ENCODE peak calls at places on chromosomes 2 and 18, in six cellular contexts. One of them, this sample, is unnamed.

GRCh38 chr2:109143214-109144187 is 14.5 kb downstream of the SH3RF3 start:
- DNase-seq in heart right ventricle: no peak
- DNase-seq in endodermal cell: no peak
- DNase-seq in HL-60: no peak
- DNase-seq in fibroblast of lung: no peak
- DNase-seq in brain microvascular endothelial cell: no peak
- DNase-seq in this sample: no peak

GRCh38 chr2:205716126-205716525 is 33.8 kb downstream of the NRP2 start:
- DNase-seq in heart right ventricle: no peak
- DNase-seq in endodermal cell: peak; percentile 87
- DNase-seq in HL-60: no peak
- DNase-seq in fibroblast of lung: no peak
- DNase-seq in brain microvascular endothelial cell: no peak
- DNase-seq in this sample: no peak

GRCh38 chr2:240479111-240479501 is 43.6 kb downstream of the GPC1 start:
- DNase-seq in heart right ventricle: no peak
- DNase-seq in endodermal cell: peak; percentile 29
- DNase-seq in HL-60: no peak
- DNase-seq in fibroblast of lung: no peak
- DNase-seq in brain microvascular endothelial cell: no peak
- DNase-seq in this sample: no peak

GRCh38 chr18:63676526-63676925 is 14.8 kb upstream of the SERPINB3 start:
- DNase-seq in heart right ventricle: no peak
- DNase-seq in endodermal cell: peak; percentile 79
- DNase-seq in HL-60: no peak
- DNase-seq in fibroblast of lung: no peak
- DNase-seq in brain microvascular endothelial cell: no peak
- DNase-seq in this sample: no peak

GRCh38 chr2:200471324-200471848 is 38.5 kb downstream of the KCTD18 start:
- DNase-seq in heart right ventricle: no peak
- DNase-seq in endodermal cell: no peak
- DNase-seq in HL-60: no peak
- DNase-seq in fibroblast of lung: peak; percentile 42
- DNase-seq in brain microvascular endothelial cell: no peak
- DNase-seq in this sample: no peak

GRCh38 chr2:174328309-174329156 is 6.2 kb upstream of the SP9 start:
- DNase-seq in heart right ventricle: no peak
- DNase-seq in endodermal cell: peak; percentile 71
- DNase-seq in HL-60: no peak
- DNase-seq in fibroblast of lung: no peak
- DNase-seq in brain microvascular endothelial cell: no peak
- DNase-seq in this sample: no peak

GRCh38 chr2:187198136-187198535 is 249.9 kb downstream of the CALCRL start:
- DNase-seq in heart right ventricle: no peak
- DNase-seq in endodermal cell: no peak
- DNase-seq in HL-60: no peak
- DNase-seq in fibroblast of lung: no peak
- DNase-seq in brain microvascular endothelial cell: no peak
- DNase-seq in this sample: no peak

GRCh38 chr2:156342252-156343095 is 10.0 kb upstream of the NR4A2 start:
- DNase-seq in heart right ventricle: peak; percentile 96
- DNase-seq in endodermal cell: peak; percentile 94
- DNase-seq in HL-60: no peak
- DNase-seq in fibroblast of lung: peak; percentile 96
- DNase-seq in brain microvascular endothelial cell: peak; percentile 87
- DNase-seq in this sample: peak; percentile 83

GRCh38 chr2:239140346-239141020 is 260.3 kb downstream of the HDAC4 start:
- DNase-seq in heart right ventricle: no peak
- DNase-seq in endodermal cell: no peak
- DNase-seq in HL-60: no peak
- DNase-seq in fibroblast of lung: no peak
- DNase-seq in brain microvascular endothelial cell: no peak
- DNase-seq in this sample: no peak

GRCh38 chr2:56357655-56358295 is 174.0 kb downstream of the CCDC85A start:
- DNase-seq in heart right ventricle: no peak
- DNase-seq in endodermal cell: no peak
- DNase-seq in HL-60: no peak
- DNase-seq in fibroblast of lung: no peak
- DNase-seq in brain microvascular endothelial cell: no peak
- DNase-seq in this sample: no peak

GRCh38 chr2:239930871-239931771 is 94.0 kb downstream of the NDUFA10 start:
- DNase-seq in heart right ventricle: no peak
- DNase-seq in endodermal cell: peak; percentile 29
- DNase-seq in HL-60: no peak
- DNase-seq in fibroblast of lung: no peak
- DNase-seq in brain microvascular endothelial cell: no peak
- DNase-seq in this sample: no peak

GRCh38 chr18:5673576-5673975 is 129.8 kb upstream of the EPB41L3 start:
- DNase-seq in heart right ventricle: no peak
- DNase-seq in endodermal cell: no peak
- DNase-seq in HL-60: no peak
- DNase-seq in fibroblast of lung: no peak
- DNase-seq in brain microvascular endothelial cell: no peak
- DNase-seq in this sample: no peak

GRCh38 chr18:9015689-9016088 is 86.8 kb upstream of the NDUFV2 start:
- DNase-seq in heart right ventricle: no peak
- DNase-seq in endodermal cell: no peak
- DNase-seq in HL-60: no peak
- DNase-seq in fibroblast of lung: no peak
- DNase-seq in brain microvascular endothelial cell: no peak
- DNase-seq in this sample: no peak

GRCh38 chr2:204635478-204635877 is 90.2 kb downstream of the PARD3B start:
- DNase-seq in heart right ventricle: no peak
- DNase-seq in endodermal cell: no peak
- DNase-seq in HL-60: no peak
- DNase-seq in fibroblast of lung: no peak
- DNase-seq in brain microvascular endothelial cell: no peak
- DNase-seq in this sample: no peak

GRCh38 chr2:75522543-75523312 is 38.0 kb downstream of the EVA1A start:
- DNase-seq in heart right ventricle: no peak
- DNase-seq in endodermal cell: no peak
- DNase-seq in HL-60: no peak
- DNase-seq in fibroblast of lung: no peak
- DNase-seq in brain microvascular endothelial cell: no peak
- DNase-seq in this sample: no peak

GRCh38 chr2:210604666-210605065 is 48.3 kb downstream of the CPS1 start:
- DNase-seq in heart right ventricle: no peak
- DNase-seq in endodermal cell: no peak
- DNase-seq in HL-60: no peak
- DNase-seq in fibroblast of lung: no peak
- DNase-seq in brain microvascular endothelial cell: no peak
- DNase-seq in this sample: no peak

DNA sequence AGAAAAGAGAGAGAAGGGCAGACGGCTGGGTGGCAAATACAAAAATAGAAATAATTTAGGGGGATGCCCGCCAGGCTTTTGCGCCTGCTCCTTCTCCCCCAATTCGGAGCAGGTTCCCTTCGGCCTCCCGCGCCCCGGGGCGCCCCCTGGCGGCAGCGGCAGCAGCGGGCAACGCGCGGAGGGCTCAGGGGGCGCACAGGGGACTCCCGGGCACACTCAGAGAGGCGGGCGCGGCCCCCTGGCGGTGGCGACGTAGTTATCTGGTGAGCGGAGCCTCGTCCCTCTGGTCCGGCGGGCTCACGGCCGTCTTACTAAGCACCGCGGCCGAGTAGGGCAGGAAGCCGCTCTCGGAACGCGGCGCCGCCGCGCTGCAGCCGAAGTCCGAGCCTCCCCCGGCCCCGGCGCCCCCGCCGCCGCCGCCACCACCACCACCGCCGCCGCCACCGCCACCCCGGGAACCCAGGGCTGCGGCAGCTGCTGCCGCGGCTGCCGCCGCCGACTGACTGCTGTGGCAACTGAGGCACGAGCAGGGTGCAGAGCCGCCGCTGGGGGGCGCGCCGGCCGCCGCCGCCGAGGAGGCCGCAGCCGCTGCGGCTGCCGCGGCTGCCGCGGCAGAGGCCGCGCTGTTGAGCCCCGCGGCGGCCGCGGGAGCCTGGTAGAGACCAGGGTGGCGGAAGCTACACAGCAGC is 3.8 kb downstream of the EVX2 start:
- DNase-seq in heart right ventricle: peak; percentile 47
- DNase-seq in endodermal cell: peak; percentile 95
- DNase-seq in HL-60: no peak
- DNase-seq in fibroblast of lung: no peak
- DNase-seq in brain microvascular endothelial cell: no peak
- DNase-seq in this sample: no peak
- TF ChIP-seq CTCF in heart right ventricle: peak; percentile 75
- TF ChIP-seq CTCF in endodermal cell: peak; percentile 99
- TF ChIP-seq CTCF in HL-60: peak; percentile 63
- TF ChIP-seq CTCF in fibroblast of lung: peak; percentile 56
- TF ChIP-seq CTCF in brain microvascular endothelial cell: peak; percentile 55
- TF ChIP-seq CTCF in this sample: peak; percentile 66

GRCh38 chr18:79681484-79682387 is 2.1 kb downstream of the CTDP1 start:
- DNase-seq in heart right ventricle: no peak
- DNase-seq in endodermal cell: peak; percentile 33
- DNase-seq in HL-60: peak; percentile 87
- DNase-seq in fibroblast of lung: no peak
- DNase-seq in brain microvascular endothelial cell: no peak
- DNase-seq in this sample: no peak
- H3K4me3 ChIP-seq in heart right ventricle: no peak overlapping the region
- H3K4me3 ChIP-seq in endodermal cell: peak overlapping the region; percentile 96
- H3K4me3 ChIP-seq in HL-60: peak overlapping the region; percentile 86
- H3K4me3 ChIP-seq in fibroblast of lung: no peak overlapping the region
- H3K4me3 ChIP-seq in brain microvascular endothelial cell: no peak overlapping the region
- H3K4me3 ChIP-seq in this sample: no peak overlapping the region

GRCh38 chr2:119289093-119289492 is 65.5 kb downstream of the STEAP3 start:
- DNase-seq in heart right ventricle: no peak
- DNase-seq in endodermal cell: no peak
- DNase-seq in HL-60: no peak
- DNase-seq in fibroblast of lung: peak; percentile 68
- DNase-seq in brain microvascular endothelial cell: no peak
- DNase-seq in this sample: no peak

GRCh38 chr2:119288576-119288975 is 64.9 kb downstream of the STEAP3 start:
- DNase-seq in heart right ventricle: no peak
- DNase-seq in endodermal cell: no peak
- DNase-seq in HL-60: no peak
- DNase-seq in fibroblast of lung: no peak
- DNase-seq in brain microvascular endothelial cell: no peak
- DNase-seq in this sample: no peak

GRCh38 chr2:119289642-119290041 is 66.0 kb downstream of the STEAP3 start:
- DNase-seq in heart right ventricle: no peak
- DNase-seq in endodermal cell: no peak
- DNase-seq in HL-60: no peak
- DNase-seq in fibroblast of lung: no peak
- DNase-seq in brain microvascular endothelial cell: no peak
- DNase-seq in this sample: no peak

GRCh38 chr2:119283873-119284331 is 60.3 kb downstream of the STEAP3 start:
- DNase-seq in heart right ventricle: peak; percentile 46
- DNase-seq in endodermal cell: peak; percentile 31
- DNase-seq in HL-60: peak; percentile 50
- DNase-seq in fibroblast of lung: peak; percentile 65
- DNase-seq in brain microvascular endothelial cell: peak; percentile 45
- DNase-seq in this sample: peak; percentile 65

DNA sequence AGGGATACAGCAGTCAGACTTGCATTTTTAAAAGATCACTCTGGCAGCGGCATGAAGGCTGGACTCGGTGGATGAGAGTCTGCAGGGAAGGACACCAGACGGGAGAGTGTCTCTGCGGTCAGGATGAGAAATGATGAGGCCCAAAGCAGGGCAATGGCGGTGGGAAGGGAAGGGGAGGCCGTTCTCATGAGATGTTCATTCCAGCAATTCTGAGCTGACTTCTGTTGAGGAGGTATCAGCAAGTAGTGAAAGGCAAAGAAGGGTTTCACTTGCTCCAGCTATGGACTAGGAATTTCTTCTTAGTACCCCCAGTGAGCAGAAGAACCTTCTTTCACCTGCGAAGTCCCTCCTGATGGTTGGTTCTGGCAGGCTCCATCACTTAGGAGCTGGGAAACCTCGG is 63.0 kb downstream of the STEAP3 start:
- DNase-seq in heart right ventricle: no peak
- DNase-seq in endodermal cell: no peak
- DNase-seq in HL-60: no peak
- DNase-seq in fibroblast of lung: no peak
- DNase-seq in brain microvascular endothelial cell: no peak
- DNase-seq in this sample: no peak
- TF ChIP-seq CTCF in heart right ventricle: no peak
- TF ChIP-seq CTCF in endodermal cell: no peak
- TF ChIP-seq CTCF in HL-60: no peak
- TF ChIP-seq CTCF in fibroblast of lung: no peak
- TF ChIP-seq CTCF in brain microvascular endothelial cell: no peak
- TF ChIP-seq CTCF in this sample: no peak

GRCh38 chr2:207673431-207673830 is 38.0 kb upstream of the CCNYL1 start:
- DNase-seq in heart right ventricle: no peak
- DNase-seq in endodermal cell: no peak
- DNase-seq in HL-60: no peak
- DNase-seq in fibroblast of lung: no peak
- DNase-seq in brain microvascular endothelial cell: no peak
- DNase-seq in this sample: no peak

GRCh38 chr2:207681431-207681830 is 30.0 kb upstream of the CCNYL1 start:
- DNase-seq in heart right ventricle: no peak
- DNase-seq in endodermal cell: peak; percentile 76
- DNase-seq in HL-60: no peak
- DNase-seq in fibroblast of lung: no peak
- DNase-seq in brain microvascular endothelial cell: no peak
- DNase-seq in this sample: no peak

GRCh38 chr2:207674826-207675225 is 36.6 kb upstream of the CCNYL1 start:
- DNase-seq in heart right ventricle: no peak
- DNase-seq in endodermal cell: no peak
- DNase-seq in HL-60: no peak
- DNase-seq in fibroblast of lung: no peak
- DNase-seq in brain microvascular endothelial cell: no peak
- DNase-seq in this sample: no peak

GRCh38 chr2:207674266-207674774 is 37.1 kb upstream of the CCNYL1 start:
- DNase-seq in heart right ventricle: no peak
- DNase-seq in endodermal cell: peak; percentile 38
- DNase-seq in HL-60: no peak
- DNase-seq in fibroblast of lung: no peak
- DNase-seq in brain microvascular endothelial cell: no peak
- DNase-seq in this sample: no peak

DNA sequence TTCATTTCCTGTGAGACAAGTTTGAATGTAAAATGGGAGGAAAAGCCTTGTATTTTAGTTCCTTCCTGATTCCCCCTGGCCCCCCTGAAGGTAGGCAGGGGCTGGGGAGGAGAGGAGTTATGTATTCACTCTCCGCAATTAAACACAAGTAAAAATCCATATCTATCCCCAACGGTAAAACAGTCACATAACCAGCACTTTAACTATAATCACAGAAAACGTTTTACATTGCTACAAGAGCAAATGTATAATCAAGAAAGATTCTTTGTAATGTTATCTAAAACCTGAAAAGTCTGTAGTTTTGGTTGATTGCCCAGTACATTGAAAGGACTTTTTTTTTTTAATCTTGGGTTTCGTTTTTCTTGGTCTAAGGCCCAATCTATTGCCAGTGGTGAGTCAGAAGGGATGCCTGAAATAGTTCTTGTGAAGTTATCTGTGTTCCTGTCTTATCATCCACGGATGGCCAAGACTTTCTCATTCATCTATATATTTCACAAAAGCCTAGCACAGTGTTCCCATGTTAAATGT is 34.5 kb upstream of the CCNYL1 start:
- DNase-seq in heart right ventricle: no peak
- DNase-seq in endodermal cell: no peak
- DNase-seq in HL-60: no peak
- DNase-seq in fibroblast of lung: peak; percentile 74
- DNase-seq in brain microvascular endothelial cell: peak; percentile 84
- DNase-seq in this sample: peak; percentile 64
- H3K4me3 ChIP-seq in heart right ventricle: peak overlapping the region; percentile 7
- H3K4me3 ChIP-seq in endodermal cell: no peak overlapping the region
- H3K4me3 ChIP-seq in HL-60: no peak overlapping the region
- H3K4me3 ChIP-seq in fibroblast of lung: no peak overlapping the region
- H3K4me3 ChIP-seq in brain microvascular endothelial cell: no peak overlapping the region
- H3K4me3 ChIP-seq in this sample: no peak overlapping the region

This sample was measured in AG09309.